ENCODE peak calls at places on chromosome 22, in four cellular contexts. C is stimulated activated CD4-positive, alpha-beta T cell treated with anti-CD3 and anti-CD28 coated beads, Interleukin-1b, Interleukin-23, amount 100 ng/mL, for 24 hours; M is hippocampal formation; P is DMS 273 treated with DMSO at 0.1 percent for 48 hours. U is an unnamed sample.

GRCh38 chr22:24005201-24005600 is at the start of gene GSTT4:
- DNase-seq in C (no peak), M (peak), P (no peak), U (no peak)

GRCh38 chr22:38613588-38613987 is 42.6 kb downstream of the FAM227A start:
- DNase-seq in C (no peak), M (no peak), P (no peak), U (no peak)

GRCh38 chr22:38490475-38490874 is 15.6 kb downstream of the DDX17 start:
- DNase-seq in C (no peak), M (no peak), P (no peak), U (no peak)

GRCh38 chr22:42461511-42461910 is 29.3 kb upstream of the NFAM1 start:
- DNase-seq in C (no peak), M (no peak), P (no peak), U (no peak)

GRCh38 chr22:19566599-19567382 is 42.6 kb upstream of the CLDN5 start:
- DNase-seq in C (no peak), M (no peak), P (no peak), U (no peak)

GRCh38 chr22:21606775-21607174 is 23.0 kb downstream of the YDJC start:
- DNase-seq in C (no peak), M (no peak), P (no peak), U (no peak)

GRCh38 chr22:49975543-49976389 is 15.2 kb downstream of the PIM3 start:
- DNase-seq in C (no peak), M (no peak), P (no peak), U (no peak)

GRCh38 chr22:37610480-37611148 is 2.0 kb downstream of the GGA1 start:
- DNase-seq in C (no peak), M (no peak), P (no peak), U (no peak)

GRCh38 chr22:46661221-46661851 is 41.1 kb downstream of the GRAMD4 start:
- DNase-seq in C (no peak), M (no peak), P (no peak), U (no peak)

GRCh38 chr22:49632199-49633009 is 195.3 kb downstream of the BRD1 start:
- DNase-seq in C (no peak), M (peak), P (no peak), U (no peak)

GRCh38 chr22:19879996-19880785 is 25.5 kb upstream of the GNB1L start:
- DNase-seq in C (no peak), M (no peak), P (no peak), U (no peak)

GRCh38 chr22:48894064-48894671 is 933.5 kb downstream of the BRD1 start:
- DNase-seq in C (no peak), M (no peak), P (no peak), U (no peak)

GRCh38 chr22:35467788-35468187 is 67.8 kb downstream of the MCM5 start:
- DNase-seq in C (no peak), M (peak), P (peak), U (peak)

GRCh38 chr22:27331526-27332281 is 469.9 kb downstream of the MN1 start:
- DNase-seq in C (no peak), M (no peak), P (no peak), U (no peak)

GRCh38 chr22:49657275-49657973 is 170.2 kb downstream of the BRD1 start:
- DNase-seq in C (peak), M (no peak), P (no peak), U (no peak)

GRCh38 chr22:24819941-24820461 is 14.0 kb downstream of the SGSM1 start:
- DNase-seq in C (no peak), M (peak), P (no peak), U (no peak)

GRCh38 chr22:27800250-27801131 is 1.1 kb downstream of the MN1 start:
- DNase-seq in C (no peak), M (no peak), P (no peak), U (no peak)

GRCh38 chr22:45240810-45241631 is at the start of gene KIAA0930:
- DNase-seq in C (peak), M (peak), P (no peak), U (no peak)

GRCh38 chr22:47175761-47176359 is 413.4 kb downstream of the TBC1D22A start:
- DNase-seq in C (no peak), M (no peak), P (no peak), U (no peak)

GRCh38 chr22:35674335-35674734 is 26.1 kb downstream of the APOL6 start:
- DNase-seq in C (no peak), M (no peak), P (no peak), U (no peak)

GRCh38 chr22:18110944-18111758 is 542 bp downstream of the TUBA8 start:
- DNase-seq in C (no peak), M (no peak), P (no peak), U (no peak)

GRCh38 chr22:30572840-30573593 is 1.4 kb downstream of the GAL3ST1 start:
- DNase-seq in C (no peak), M (peak), P (no peak), U (no peak)

GRCh38 chr22:45877651-45878050 is 99.3 kb downstream of the WNT7B start:
- DNase-seq in C (no peak), M (no peak), P (no peak), U (no peak)